ENCODE peak calls at places on chromosomes 12 and 14, in six cellular contexts. U is CD8-positive, alpha-beta memory T cell; W is GM23338; D is LoVo; T is central memory CD8-positive, alpha-beta T cell; E is fibroblast of mammary gland. M is an unnamed sample.

GRCh38 chr14:80933282-80933681 is 8.3 kb downstream of the CEP128 start:
- DNase-seq in T (no peak), U (no peak), D (no peak), W (no peak), E (no peak), M (no peak)

GRCh38 chr14:91144425-91145145 is 30.7 kb downstream of the DGLUCY start:
- DNase-seq in W (no peak), T (no peak), E (peak), U (no peak), D (no peak), M (no peak)

GRCh38 chr12:93408813-93409212 is 31.1 kb downstream of the NUDT4 start:
- DNase-seq in U (no peak), W (no peak), E (no peak), T (no peak), D (no peak), M (no peak)

GRCh38 chr14:73771848-73772705 is 57.9 kb upstream of the PNMA1 start:
- DNase-seq in T (peak), W (peak), D (no peak), E (peak), U (peak), M (peak)

GRCh38 chr12:112258926-112259325 is 123.3 kb downstream of the HECTD4 start:
- DNase-seq in E (no peak), W (no peak), D (no peak), T (no peak), U (no peak), M (no peak)

GRCh38 chr12:81114241-81114640 is 36.4 kb downstream of the ACSS3 start:
- DNase-seq in T (no peak), U (no peak), D (no peak), W (no peak), E (no peak), M (no peak)

GRCh38 chr14:58871972-58872530 is 234.3 kb downstream of the DACT1 start:
- DNase-seq in T (no peak), W (no peak), E (peak), D (no peak), U (no peak), M (no peak)

GRCh38 chr14:65281991-65282908 is 130.3 kb upstream of the FUT8 start:
- DNase-seq in T (no peak), U (peak), D (no peak), W (peak), E (peak), M (no peak)

GRCh38 chr12:92921877-92922276 is 7.2 kb downstream of the EEA1 start:
- DNase-seq in D (no peak), U (no peak), E (no peak), W (no peak), T (no peak), M (no peak)

GRCh38 chr12:112907415-112908157 is 824 bp downstream of the OAS1 start:
- DNase-seq in E (no peak), D (no peak), T (no peak), W (no peak), U (no peak), M (no peak)

GRCh38 chr14:103867523-103867953 is 20.2 kb upstream of the PPP1R13B start:
- DNase-seq in T (no peak), E (no peak), U (no peak), D (no peak), W (no peak), M (no peak)

GRCh38 chr12:754871-755562 is 2.6 kb downstream of the WNK1 start:
- DNase-seq in W (peak), E (peak), T (peak), D (peak), U (peak), M (no peak)

GRCh38 chr14:38012056-38012455 is 195.6 kb upstream of the SSTR1 start:
- DNase-seq in T (no peak), D (no peak), E (no peak), U (no peak), W (peak), M (no peak)

GRCh38 chr14:33847066-33847465 is 103.8 kb downstream of the EGLN3 start:
- DNase-seq in W (no peak), E (no peak), D (no peak), T (no peak), U (no peak), M (no peak)

GRCh38 chr12:6326316-6326959 is 15.4 kb downstream of the TNFRSF1A start:
- DNase-seq in T (no peak), E (peak), D (no peak), U (no peak), W (peak), M (no peak)

M was measured in activated gamma-delta T cell treated with Interleukin-2 at 50 U/mL for 16 hours.